ENCODE peak calls at places on chromosomes 11 and 22, in five cellular contexts. H, Q, K, E and F are unnamed samples.

GRCh38 chr11:131546218-131546895 is 175.9 kb downstream of the NTM start:
- DNase-seq in H (no peak), Q (peak; percentile 40), K (no peak), E (no peak), F (no peak)

GRCh38 chr11:106471273-106471672 is 393.8 kb downstream of the AASDHPPT start:
- DNase-seq in H (no peak), Q (no peak), K (no peak), E (no peak), F (no peak)

GRCh38 chr11:95536049-95536448 is 253.5 kb downstream of the FAM76B start:
- DNase-seq in H (no peak), Q (peak; percentile 54), K (no peak), E (no peak), F (no peak)

GRCh38 chr11:57761301-57762234 is at the start of gene CTNND1:
- DNase-seq in H (no peak), Q (peak; percentile 98), K (peak; percentile 63), E (peak; percentile 84), F (peak; percentile 99)

GRCh38 chr11:47004595-47005033 is 68.1 kb downstream of the CSTPP1 start:
- DNase-seq in H (no peak), Q (peak; percentile 96), K (no peak), E (peak; percentile 75), F (peak; percentile 48)

GRCh38 chr11:118258410-118258809 is 5.7 kb downstream of the MPZL2 start:
- DNase-seq in H (no peak), Q (no peak), K (no peak), E (no peak), F (no peak)

GRCh38 chr11:18491924-18492323 is 34.8 kb downstream of the TSG101 start:
- DNase-seq in H (no peak), Q (no peak), K (no peak), E (no peak), F (no peak)

GRCh38 chr11:10503217-10503616 is 37.8 kb downstream of the RNF141 start:
- DNase-seq in H (no peak), Q (no peak), K (no peak), E (no peak), F (no peak)

GRCh38 chr11:67230406-67230805 is 35.9 kb upstream of the GRK2 start:
- DNase-seq in H (no peak), Q (no peak), K (no peak), E (no peak), F (no peak)

GRCh38 chr11:114025329-114025907 is 34.1 kb upstream of the ZBTB16 start:
- DNase-seq in H (no peak), Q (no peak), K (no peak), E (no peak), F (no peak)

GRCh38 chr22:45413368-45414211 is at the start of the genes RIBC2 and SMC1B:
- DNase-seq in H (peak; percentile 83), Q (peak; percentile 84), K (peak; percentile 73), E (peak; percentile 75), F (peak; percentile 90)

GRCh38 chr11:79396001-79396400 is 44.8 kb downstream of the TENM4 start:
- DNase-seq in H (no peak), Q (peak; percentile 20), K (no peak), E (no peak), F (no peak)

GRCh38 chr11:66692446-66692845 is 14.8 kb upstream of the RBM4B start:
- DNase-seq in H (no peak), Q (no peak), K (no peak), E (no peak), F (no peak)

GRCh38 chr11:73227571-73228211 is 9.6 kb downstream of the P2RY2 start:
- DNase-seq in H (no peak), Q (no peak), K (no peak), E (no peak), F (peak; percentile 90)

GRCh38 chr22:47177334-47177815 is 414.9 kb downstream of the TBC1D22A start:
- DNase-seq in H (no peak), Q (no peak), K (no peak), E (no peak), F (no peak)

GRCh38 chr22:46072981-46073682 is 77.2 kb upstream of the PPARA start:
- DNase-seq in H (no peak), Q (peak; percentile 38), K (no peak), E (peak; percentile 8), F (no peak)

GRCh38 chr11:100966366-100966765 is 163.2 kb downstream of the PGR start:
- DNase-seq in H (no peak), Q (no peak), K (no peak), E (no peak), F (no peak)

GRCh38 chr11:23767576-23767975 is 729.3 kb upstream of the LUZP2 start:
- DNase-seq in H (no peak), Q (peak; percentile 1), K (no peak), E (no peak), F (no peak)